ENCODE peak calls at places on chromosomes 2 and 18, in eight cellular contexts. R is RCC 7860; O is GM13977; M is putamen; X is HCT116; H is spleen; S is NCI-H2081; C is activated CD8-positive, alpha-beta memory T cell treated with anti-CD3 and anti-CD28 coated beads for 24 hours. I is an unnamed sample.

GRCh38 chr2:238427435-238428162 is 872 bp downstream of the ASB1 start:
- DNase-seq in R (no peak), O (no peak), M (no peak), X (no peak), H (peak; percentile 88), S (no peak), C (no peak), I (no peak)

GRCh38 chr2:57990118-57990725 is 56.4 kb upstream of the VRK2 start:
- DNase-seq in R (no peak), O (peak; percentile 40), M (no peak), X (no peak), H (no peak), S (no peak), C (no peak), I (no peak)

GRCh38 chr2:3171564-3172264 is 205.9 kb downstream of the EIPR1 start:
- DNase-seq in R (no peak), O (no peak), M (no peak), X (no peak), H (peak; percentile 36), S (no peak), C (no peak), I (no peak)

GRCh38 chr2:188870289-188870688 is 103.9 kb upstream of the COL3A1 start:
- DNase-seq in R (peak; percentile 40), O (no peak), M (no peak), X (no peak), H (no peak), S (no peak), C (no peak), I (no peak)

GRCh38 chr18:12518326-12518725 is 110.6 kb downstream of the PRELID3A start:
- DNase-seq in R (no peak), O (no peak), M (no peak), X (no peak), H (no peak), S (no peak), C (no peak), I (no peak)

GRCh38 chr2:207727256-207727655 is 15.8 kb downstream of the CCNYL1 start:
- DNase-seq in R (no peak), O (no peak), M (no peak), X (no peak), H (no peak), S (no peak), C (no peak), I (no peak)

GRCh38 chr2:235468978-235469694 is 24.7 kb upstream of the AGAP1 start:
- DNase-seq in R (peak; percentile 78), O (no peak), M (peak; percentile 70), X (peak; percentile 67), H (no peak), S (peak; percentile 16), C (no peak), I (peak; percentile 93)

GRCh38 chr2:215764441-215765048 is 248.8 kb downstream of the MREG start:
- DNase-seq in R (peak; percentile 80), O (no peak), M (no peak), X (no peak), H (no peak), S (no peak), C (no peak), I (no peak)

GRCh38 chr18:8705941-8706544 is 687 bp downstream of the MTCL1 start:
- DNase-seq in R (no peak), O (peak; percentile 58), M (no peak), X (no peak), H (peak; percentile 85), S (peak; percentile 25), C (peak; percentile 66), I (no peak)

I was measured in PC-9.